ENCODE peak calls at places on chromosomes 5 and 9, in seven cellular contexts. P is HCT116, X is GM12878, L is SK-N-SH, H is HepG2, R is K562, B is H1. F is an unnamed sample.
A peak's percentile ranks its signal among the peaks of the same experiment; 100 is the strongest.

GRCh38 chr9:36925033-36925432 is 109.0 kb downstream of the PAX5 start:
- DNase-seq in P (no peak), X (no peak), L (no peak), H (no peak), R (no peak), B (no peak), F (no peak)

GRCh38 chr9:121281614-121282291 is 13.8 kb downstream of the GSN start:
- DNase-seq in P (peak; percentile 94), X (no peak), L (no peak), H (peak; percentile 85), R (peak; percentile 81), B (no peak), F (no peak)

GRCh38 chr9:131483319-131484050 is 19.2 kb upstream of the POMT1 start:
- DNase-seq in P (no peak), X (no peak), L (no peak), H (no peak), R (no peak), B (no peak), F (no peak)

GRCh38 chr9:8074645-8075044 is 275.1 kb upstream of the DMAC1 start:
- DNase-seq in P (no peak), X (no peak), L (no peak), H (no peak), R (no peak), B (no peak), F (no peak)

GRCh38 chr9:97759611-97760288 is 62.6 kb upstream of the XPA start:
- DNase-seq in P (no peak), X (no peak), L (no peak), H (peak; percentile 96), R (no peak), B (no peak), F (no peak)

GRCh38 chr9:37395229-37395628 is 27.3 kb upstream of the GRHPR start:
- DNase-seq in P (no peak), X (no peak), L (no peak), H (no peak), R (no peak), B (no peak), F (no peak)

GRCh38 chr5:115343855-115344254 is 47.4 kb upstream of the CCDC112 start:
- DNase-seq in P (no peak), X (no peak), L (no peak), H (peak; percentile 12), R (no peak), B (no peak), F (no peak)

GRCh38 chr9:121857941-121858340 is 206.5 kb downstream of the DAB2IP start:
- DNase-seq in P (no peak), X (no peak), L (no peak), H (no peak), R (no peak), B (peak; percentile 41), F (no peak)

GRCh38 chr9:137435980-137436760 is 5.0 kb downstream of the ENTPD8 start:
- DNase-seq in P (peak; percentile 57), X (no peak), L (peak; percentile 65), H (peak; percentile 62), R (peak; percentile 91), B (no peak), F (peak; percentile 98)

GRCh38 chr9:18365651-18366050 is 108.3 kb upstream of the ADAMTSL1 start:
- DNase-seq in P (no peak), X (no peak), L (no peak), H (no peak), R (no peak), B (no peak), F (no peak)

GRCh38 chr5:179509239-179509638 is 41.1 kb upstream of the RUFY1 start:
- DNase-seq in P (no peak), X (no peak), L (no peak), H (no peak), R (no peak), B (no peak), F (no peak)

GRCh38 chr5:20369151-20369550 is 381.2 kb upstream of the CDH18 start:
- DNase-seq in P (no peak), X (no peak), L (no peak), H (no peak), R (no peak), B (no peak), F (no peak)

GRCh38 chr5:159324097-159324760 is 6.1 kb downstream of the IL12B start:
- DNase-seq in P (no peak), X (no peak), L (no peak), H (no peak), R (no peak), B (no peak), F (no peak)

GRCh38 chr9:92714787-92715487 is 45.0 kb upstream of the IPPK start:
- DNase-seq in P (no peak), X (no peak), L (no peak), H (no peak), R (no peak), B (peak; percentile 36), F (no peak)

GRCh38 chr5:142901476-142902187 is 131.5 kb downstream of the ARHGAP26 start:
- DNase-seq in P (no peak), X (no peak), L (no peak), H (no peak), R (no peak), B (no peak), F (no peak)

GRCh38 chr5:159041754-159042153 is 58.0 kb downstream of the EBF1 start:
- DNase-seq in P (no peak), X (no peak), L (no peak), H (no peak), R (no peak), B (no peak), F (no peak)

GRCh38 chr5:142819816-142820215 is 49.6 kb downstream of the ARHGAP26 start:
- DNase-seq in P (no peak), X (no peak), L (no peak), H (no peak), R (no peak), B (no peak), F (no peak)

GRCh38 chr5:170467000-170467707 is 36.7 kb upstream of the KCNIP1 start:
- DNase-seq in P (no peak), X (no peak), L (no peak), H (no peak), R (no peak), B (peak; percentile 17), F (no peak)

GRCh38 chr5:115179068-115179958 is 9.6 kb upstream of the TRIM36 start:
- DNase-seq in P (no peak), X (no peak), L (peak; percentile 85), H (no peak), R (no peak), B (peak; percentile 69), F (no peak)

GRCh38 chr5:68534131-68534940 is 318.8 kb downstream of the PIK3R1 start:
- DNase-seq in P (no peak), X (no peak), L (peak; percentile 52), H (peak; percentile 2), R (no peak), B (no peak), F (no peak)

GRCh38 chr9:22146604-22147003 is 137.5 kb upstream of the CDKN2B start:
- DNase-seq in P (no peak), X (no peak), L (no peak), H (no peak), R (no peak), B (no peak), F (no peak)

GRCh38 chr5:107542831-107543231 is 127.9 kb downstream of the EFNA5 start:
- DNase-seq in P (no peak), X (no peak), L (no peak), H (peak; percentile 2), R (no peak), B (no peak), F (no peak)

GRCh38 chr5:56269216-56269927 is 36.2 kb upstream of the ANKRD55 start:
- DNase-seq in P (peak; percentile 12), X (peak; percentile 55), L (peak; percentile 49), H (peak; percentile 65), R (peak; percentile 22), B (no peak), F (peak; percentile 78)

GRCh38 chr5:134738963-134739661 is 764 bp downstream of the CAMLG start:
- DNase-seq in P (peak; percentile 55), X (no peak), L (peak; percentile 48), H (peak; percentile 73), R (peak; percentile 41), B (peak; percentile 57), F (peak; percentile 76)

GRCh38 chr5:153670081-153670480 is 179.6 kb downstream of the GRIA1 start:
- DNase-seq in P (no peak), X (no peak), L (no peak), H (no peak), R (no peak), B (no peak), F (no peak)

GRCh38 chr5:143985832-143986485 is 174.0 kb downstream of the HMHB1 start:
- DNase-seq in P (no peak), X (no peak), L (no peak), H (no peak), R (no peak), B (no peak), F (no peak)

GRCh38 chr5:143992461-143992860 is 178.0 kb downstream of the YIPF5 start:
- DNase-seq in P (no peak), X (no peak), L (no peak), H (no peak), R (no peak), B (no peak), F (no peak)

GRCh38 chr5:143987751-143988560 is 176.0 kb downstream of the HMHB1 start:
- DNase-seq in P (no peak), X (no peak), L (no peak), H (no peak), R (no peak), B (no peak), F (no peak)

GRCh38 chr5:143987264-143987663 is 175.3 kb downstream of the HMHB1 start:
- DNase-seq in P (no peak), X (no peak), L (no peak), H (no peak), R (no peak), B (no peak), F (no peak)

GRCh38 chr5:143986567-143987242 is 174.7 kb downstream of the HMHB1 start:
- DNase-seq in P (no peak), X (no peak), L (no peak), H (no peak), R (no peak), B (no peak), F (no peak)
- TF ChIP-seq JUND in P (no peak), X (no peak), L (peak; percentile 26), H (no peak), R (no peak), B (no peak), F (no peak)

DNA sequence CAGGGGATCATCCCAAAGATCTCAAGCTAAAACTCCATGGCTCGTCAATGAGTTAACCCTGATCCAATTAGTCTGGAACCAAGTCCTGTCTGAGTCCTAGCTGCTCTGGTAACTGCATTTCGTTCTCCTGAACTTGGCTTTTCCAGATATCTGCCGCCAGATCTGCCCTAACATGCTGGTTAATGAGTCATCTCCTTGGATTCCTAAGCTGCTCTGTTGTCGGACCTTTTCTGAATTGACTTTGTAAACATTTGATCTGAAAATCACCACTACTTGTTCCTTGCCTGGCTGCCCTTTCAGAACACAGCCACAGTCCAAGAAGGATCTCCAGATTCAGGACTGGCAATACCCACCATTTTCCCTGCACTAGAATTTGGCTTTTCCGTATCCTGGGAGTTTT is 473.0 kb downstream of the ZSWIM6 start:
- DNase-seq in P (no peak), X (no peak), L (no peak), H (no peak), R (no peak), B (no peak), F (peak; percentile 60)
- TF ChIP-seq JUND in P (no peak), X (no peak), L (peak; percentile 86), H (no peak), R (peak; percentile 52), B (no peak), F (no peak)

GRCh38 chr9:127815512-127816361 is 13.1 kb downstream of the FPGS start:
- DNase-seq in P (no peak), X (no peak), L (peak; percentile 23), H (no peak), R (no peak), B (no peak), F (no peak)
- TF ChIP-seq JUND in P (no peak), X (no peak), L (no peak), H (no peak), R (no peak), B (no peak), F (no peak)

GRCh38 chr9:89802809-89803355 is 198.1 kb downstream of the GADD45G start:
- DNase-seq in P (peak; percentile 3), X (no peak), L (peak; percentile 45), H (no peak), R (no peak), B (no peak), F (no peak)
- TF ChIP-seq JUND in P (no peak), X (no peak), L (no peak), H (no peak), R (no peak), B (no peak), F (no peak)